ENCODE peak calls at places on chromosomes 11 and 22, in ten cellular contexts. G, F, Y, C, P, A, M, I, S and R are unnamed samples.

GRCh38 chr11:132171031-132171430 is 800.6 kb downstream of the NTM start:
- DNase-seq in G (no peak), F (no peak), P (no peak), M (no peak), S (no peak), I (no peak), Y (no peak), C (no peak), A (no peak), R (no peak)

GRCh38 chr22:24716602-24717001 is 57.9 kb downstream of the PIWIL3 start:
- DNase-seq in P (no peak), M (no peak), I (no peak), G (no peak), F (no peak), C (no peak), S (no peak), Y (no peak), A (no peak), R (no peak)

GRCh38 chr22:47165338-47165931 is 403.0 kb downstream of the TBC1D22A start:
- DNase-seq in F (peak; percentile 36), C (no peak), M (no peak), A (no peak), S (no peak), I (no peak), P (no peak), G (no peak), Y (peak; percentile 69), R (no peak)

GRCh38 chr11:2535673-2536439 is 91.0 kb downstream of the KCNQ1 start:
- DNase-seq in G (no peak), A (peak; percentile 9), F (peak; percentile 38), Y (peak; percentile 76), I (no peak), P (no peak), S (no peak), M (no peak), C (no peak), R (peak; percentile 13)

GRCh38 chr11:33045551-33046255 is 6.3 kb downstream of the TCP11L1 start:
- DNase-seq in F (no peak), G (peak; percentile 36), S (peak; percentile 63), Y (no peak), P (no peak), C (no peak), M (no peak), I (no peak), A (no peak), R (no peak)

GRCh38 chr11:95925011-95925410 is 1.1 kb upstream of the MTMR2 start:
- DNase-seq in G (peak; percentile 23), C (no peak), M (peak; percentile 16), A (no peak), Y (no peak), F (no peak), P (no peak), S (peak; percentile 70), I (peak; percentile 18), R (no peak)

GRCh38 chr11:65777821-65778361 is 2.9 kb downstream of the AP5B1 start:
- DNase-seq in A (no peak), I (no peak), S (no peak), P (no peak), C (no peak), Y (peak; percentile 76), G (no peak), F (no peak), M (peak; percentile 5), R (no peak)

GRCh38 chr22:17549655-17550054 is 13.6 kb upstream of the SLC25A18 start:
- DNase-seq in S (no peak), F (no peak), C (no peak), A (no peak), G (no peak), Y (no peak), P (no peak), I (no peak), M (no peak), R (no peak)

GRCh38 chr22:48780597-48781277 is 1046.9 kb downstream of the BRD1 start:
- DNase-seq in C (no peak), A (no peak), P (no peak), Y (no peak), F (no peak), M (no peak), G (no peak), I (no peak), S (no peak), R (no peak)

GRCh38 chr22:48779211-48779643 is 1048.4 kb downstream of the BRD1 start:
- DNase-seq in F (no peak), P (no peak), S (no peak), Y (peak; percentile 79), I (no peak), G (no peak), A (no peak), M (no peak), C (no peak), R (no peak)

GRCh38 chr22:48779661-48780596 is 1047.7 kb downstream of the BRD1 start:
- DNase-seq in M (no peak), C (no peak), G (no peak), I (no peak), Y (no peak), A (no peak), F (no peak), S (no peak), P (no peak), R (no peak)

GRCh38 chr22:48781391-48781790 is 1046.3 kb downstream of the BRD1 start:
- DNase-seq in M (no peak), A (no peak), I (no peak), S (no peak), F (no peak), G (no peak), C (no peak), Y (no peak), P (no peak), R (no peak)

GRCh38 chr22:48778308-48779195 is 1049.1 kb downstream of the BRD1 start:
- DNase-seq in P (no peak), F (no peak), I (no peak), A (no peak), S (no peak), G (no peak), Y (no peak), C (no peak), M (no peak), R (no peak)
- H3K4me3 ChIP-seq in P (no peak overlapping the region), F (no peak overlapping the region), I (no peak overlapping the region), A (no peak overlapping the region), S (no peak overlapping the region), G (no peak overlapping the region), Y (no peak overlapping the region), C (no peak overlapping the region), M (no peak overlapping the region), R (no peak overlapping the region)

GRCh38 chr22:20565761-20566160 is 58.4 kb downstream of the MED15 start:
- DNase-seq in G (no peak), C (no peak), M (no peak), I (no peak), F (no peak), P (no peak), Y (no peak), S (no peak), A (no peak), R (no peak)
- H3K4me1 ChIP-seq in G (peaks cover 59% of the 10 kb centered on the region), C (peaks cover 48% of the 10 kb centered on the region), M (peaks cover 27% of the 10 kb centered on the region), I (peaks cover 61% of the 10 kb centered on the region), F (peaks cover 22% of the 10 kb centered on the region), P (no peaks in the 10 kb centered on the region), Y (peaks cover 52% of the 10 kb centered on the region), S (peaks cover 38% of the 10 kb centered on the region), A (peaks cover 16% of the 10 kb centered on the region), R (peaks cover 72% of the 10 kb centered on the region)

GRCh38 chr11:19432370-19433163 is 191.8 kb upstream of the E2F8 start:
- DNase-seq in S (peak; percentile 91), F (no peak), A (no peak), M (no peak), I (no peak), G (peak; percentile 92), P (no peak), Y (no peak), C (no peak), R (no peak)

GRCh38 chr11:19435306-19435989 is 194.7 kb upstream of the E2F8 start:
- DNase-seq in G (no peak), M (no peak), S (no peak), A (no peak), C (no peak), P (no peak), I (no peak), Y (no peak), F (no peak), R (no peak)

GRCh38 chr11:19431059-19431398 is 190.3 kb upstream of the E2F8 start:
- DNase-seq in F (no peak), A (no peak), Y (no peak), M (no peak), S (no peak), G (no peak), P (no peak), C (no peak), I (no peak), R (no peak)

GRCh38 chr11:19433791-19434190 is 193.0 kb upstream of the E2F8 start:
- DNase-seq in S (no peak), M (no peak), I (no peak), A (no peak), Y (no peak), P (no peak), C (no peak), G (no peak), F (no peak), R (no peak)

DNA sequence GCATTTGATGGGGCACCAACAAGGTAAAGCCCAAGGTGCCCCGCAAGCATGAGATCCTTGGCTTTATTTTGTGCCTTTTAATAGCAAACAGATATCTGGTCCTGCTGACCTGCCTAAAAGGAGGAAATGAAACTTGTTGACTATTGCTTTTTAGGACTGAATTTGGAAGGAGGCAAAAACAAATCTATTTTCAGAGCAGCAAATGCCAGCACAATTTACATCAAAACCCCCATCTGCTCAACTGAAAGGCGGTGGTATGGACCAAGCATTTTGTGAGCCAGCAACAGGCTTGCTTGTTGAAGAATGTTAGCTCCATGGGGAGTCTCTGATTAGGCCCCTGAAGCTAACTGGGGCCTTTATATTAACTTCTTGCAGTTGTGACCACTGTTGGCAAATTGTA is 192.6 kb upstream of the E2F8 start:
- DNase-seq in Y (no peak), P (no peak), I (no peak), S (no peak), M (no peak), F (no peak), A (no peak), G (no peak), C (no peak), R (no peak)
- H3K4me3 ChIP-seq in Y (no peak overlapping the region), P (no peak overlapping the region), I (no peak overlapping the region), S (no peak overlapping the region), M (no peak overlapping the region), F (no peak overlapping the region), A (no peak overlapping the region), G (no peak overlapping the region), C (no peak overlapping the region), R (no peak overlapping the region)

GRCh38 chr11:117822031-117822521 is 2.5 kb downstream of the FXYD2 start:
- DNase-seq in P (no peak), A (peak; percentile 59), I (no peak), G (peak; percentile 41), S (no peak), C (no peak), Y (no peak), F (no peak), M (peak; percentile 62), R (peak; percentile 59)

GRCh38 chr11:117820071-117820470 is 4.5 kb downstream of the FXYD2 start:
- DNase-seq in I (no peak), G (no peak), Y (no peak), F (no peak), A (no peak), M (no peak), C (no peak), S (no peak), P (no peak), R (no peak)

GRCh38 chr11:117819096-117820040 is 5.2 kb downstream of the FXYD2 start:
- DNase-seq in S (peak; percentile 54), Y (no peak), F (peak; percentile 89), A (peak; percentile 69), C (no peak), M (peak; percentile 90), I (peak; percentile 62), P (peak; percentile 64), G (peak; percentile 61), R (peak; percentile 74)

GRCh38 chr11:117821431-117821830 is 3.1 kb downstream of the FXYD2 start:
- DNase-seq in S (no peak), P (no peak), Y (no peak), M (no peak), F (no peak), G (no peak), A (no peak), I (no peak), C (no peak), R (no peak)

GRCh38 chr11:117820516-117820915 is 4.0 kb downstream of the FXYD2 start:
- DNase-seq in P (no peak), F (no peak), Y (no peak), I (no peak), M (no peak), G (no peak), A (no peak), S (no peak), C (no peak), R (no peak)
- H3K4me1 ChIP-seq in P (peaks cover 19% of the 10 kb centered on the region), F (peaks cover 7% of the 10 kb centered on the region), Y (peaks cover 48% of the 10 kb centered on the region), I (peaks cover 42% of the 10 kb centered on the region), M (peaks cover 47% of the 10 kb centered on the region), G (no peaks in the 10 kb centered on the region), A (peaks cover 12% of the 10 kb centered on the region), S (peaks cover 4% of the 10 kb centered on the region), C (peaks cover 3% of the 10 kb centered on the region), R (peaks cover 72% of the 10 kb centered on the region)